ENCODE peak calls at places on chromosomes 5 and 9, in seven cellular contexts. A is hepatocyte; H is psoas muscle; Y is mucosa of gallbladder; T is activated CD4-positive, CD25-positive, alpha-beta regulatory T cell; N is left ventricle myocardium superior; X is fibroblast of gingiva. P is an unnamed sample.
A peak's percentile ranks its signal among the peaks of the same experiment; 100 is the strongest.

GRCh38 chr5:1668141-1668721 is 131.4 kb downstream of the MRPL36 start:
- DNase-seq in A (peak; percentile 64), H (no peak), Y (no peak), T (no peak), N (no peak), X (no peak), P (no peak)

GRCh38 chr5:179387151-179388110 is 42.2 kb upstream of the ADAMTS2 start:
- DNase-seq in A (no peak), H (no peak), Y (no peak), T (no peak), N (no peak), X (no peak), P (no peak)

GRCh38 chr5:138177936-138178515 is 404 bp downstream of the BRD8 start:
- DNase-seq in A (peak; percentile 72), H (no peak), Y (peak; percentile 20), T (no peak), N (peak; percentile 38), X (peak; percentile 19), P (no peak)

GRCh38 chr9:69502671-69503301 is 169.4 kb downstream of the APBA1 start:
- DNase-seq in A (no peak), H (no peak), Y (no peak), T (no peak), N (no peak), X (peak; percentile 7), P (no peak)

GRCh38 chr5:57368010-57368409 is 114.6 kb downstream of the ACTBL2 start:
- DNase-seq in A (no peak), H (no peak), Y (no peak), T (no peak), N (no peak), X (peak; percentile 30), P (no peak)

GRCh38 chr9:135485832-135486231 is 6.2 kb downstream of the PPP1R26 start:
- DNase-seq in A (no peak), H (no peak), Y (no peak), T (no peak), N (no peak), X (no peak), P (no peak)

GRCh38 chr9:88400021-88400420 is 11.8 kb downstream of the SPIN1 start:
- DNase-seq in A (peak; percentile 53), H (no peak), Y (no peak), T (no peak), N (no peak), X (peak; percentile 52), P (no peak)

GRCh38 chr9:95857122-95857521 is 18.4 kb upstream of the ERCC6L2 start:
- DNase-seq in A (peak; percentile 86), H (no peak), Y (no peak), T (no peak), N (no peak), X (peak; percentile 63), P (no peak)

GRCh38 chr9:111178361-111179043 is 140.2 kb upstream of the LPAR1 start:
- DNase-seq in A (no peak), H (no peak), Y (no peak), T (no peak), N (no peak), X (peak; percentile 93), P (no peak)

GRCh38 chr5:102649731-102650130 is 105.4 kb upstream of the PAM start:
- DNase-seq in A (no peak), H (no peak), Y (no peak), T (no peak), N (no peak), X (no peak), P (no peak)

GRCh38 chr5:140840978-140841962 is at the start of gene PCDHA8:
- DNase-seq in A (no peak), H (no peak), Y (no peak), T (no peak), N (no peak), X (no peak), P (no peak)

GRCh38 chr9:127397722-127398647 is 1.0 kb downstream of the SLC2A8 start:
- DNase-seq in A (peak; percentile 81), H (peak; percentile 57), Y (no peak), T (no peak), N (peak; percentile 69), X (peak; percentile 8), P (no peak)

GRCh38 chr5:96146675-96147074 is 185.0 kb upstream of the ELL2 start:
- DNase-seq in A (peak; percentile 13), H (no peak), Y (peak; percentile 14), T (no peak), N (no peak), X (peak; percentile 87), P (no peak)